ENCODE peak calls at places on chromosomes 7 and 10, in seven cellular contexts. L is lung microvascular endothelial cell; P is OCI-LY7; V is effector CD4-positive, alpha-beta T cell; Q is AG08396; M is non-pigmented ciliary epithelial cell; E is activated T-cell treated with anti-CD3 and anti-CD28 coated beads, Interleukin-2, amount 50 U/mL, for 24 hours. H is an unnamed sample.
A peak's percentile ranks its signal among the peaks of the same experiment; 100 is the strongest.

GRCh38 chr7:43138710-43139601 is 26.5 kb downstream of the HECW1 start:
- DNase-seq in P (no peak), E (no peak), V (no peak), Q (no peak), L (no peak), M (peak; percentile 23), H (no peak)

GRCh38 chr10:47401874-47402645 is 18.0 kb upstream of the ZNF488 start:
- DNase-seq in Q (no peak), P (no peak), L (no peak), M (no peak), E (no peak), V (no peak), H (no peak)

GRCh38 chr7:143279186-143280098 is 5.3 kb upstream of the TMEM139 start:
- DNase-seq in V (no peak), M (no peak), E (no peak), Q (peak; percentile 61), L (peak; percentile 85), P (no peak), H (no peak)

GRCh38 chr7:30924624-30925023 is 13.0 kb downstream of the AQP1 start:
- DNase-seq in V (no peak), E (no peak), L (no peak), Q (no peak), M (no peak), P (no peak), H (no peak)

GRCh38 chr10:114681542-114681941 is 23.5 kb upstream of the ABLIM1 start:
- DNase-seq in V (no peak), M (no peak), P (no peak), Q (no peak), E (no peak), L (peak; percentile 55), H (no peak)

GRCh38 chr10:33237736-33238624 is 96.5 kb downstream of the NRP1 start:
- DNase-seq in V (no peak), E (no peak), P (no peak), M (peak; percentile 98), L (peak; percentile 73), Q (peak; percentile 82), H (no peak)

GRCh38 chr10:4383683-4384082 is 442.3 kb upstream of the AKR1E2 start:
- DNase-seq in V (no peak), L (peak; percentile 25), P (no peak), E (no peak), M (no peak), Q (peak; percentile 7), H (no peak)

GRCh38 chr7:2572101-2572842 is 13.5 kb downstream of the IQCE start:
- DNase-seq in M (no peak), Q (no peak), E (no peak), V (no peak), L (peak; percentile 72), P (no peak), H (no peak)

GRCh38 chr7:17773289-17773626 is 167.0 kb downstream of the SNX13 start:
- DNase-seq in L (peak; percentile 4), M (peak; percentile 78), P (no peak), E (no peak), V (no peak), Q (peak; percentile 63), H (no peak)

GRCh38 chr10:48466611-48467240 is 138.1 kb downstream of the ARHGAP22 start:
- DNase-seq in V (no peak), L (no peak), E (peak; percentile 3), Q (no peak), M (no peak), P (no peak), H (no peak)

GRCh38 chr7:122616951-122617350 is 82.0 kb downstream of the RNF133 start:
- DNase-seq in Q (no peak), P (no peak), M (no peak), E (no peak), L (peak; percentile 42), V (no peak), H (no peak)

GRCh38 chr10:46282460-46283216 is 4.2 kb upstream of the ANTXRL start:
- DNase-seq in V (peak; percentile 48), L (peak; percentile 36), P (no peak), M (no peak), Q (peak; percentile 94), E (peak; percentile 76), H (peak; percentile 66)

GRCh38 chr10:97196213-97197029 is 10.7 kb upstream of the SLIT1 start:
- DNase-seq in M (peak; percentile 10), Q (peak; percentile 77), L (peak; percentile 53), V (peak; percentile 53), P (peak; percentile 92), E (peak; percentile 76), H (peak; percentile 58)

GRCh38 chr7:98250789-98251188 is 1.2 kb downstream of the TECPR1 start:
- DNase-seq in Q (peak; percentile 7), L (peak; percentile 59), V (peak; percentile 40), E (peak; percentile 54), P (peak; percentile 78), M (no peak), H (peak; percentile 35)

GRCh38 chr7:79063019-79063698 is 390.3 kb downstream of the MAGI2 start:
- DNase-seq in E (no peak), P (no peak), V (no peak), M (no peak), L (no peak), Q (peak; percentile 8), H (no peak)

GRCh38 chr10:130707389-130707979 is 571.3 kb downstream of the GLRX3 start:
- DNase-seq in Q (no peak), V (no peak), P (no peak), L (no peak), E (no peak), M (no peak), H (no peak)

GRCh38 chr7:55019329-55019690 is 493 bp downstream of the EGFR start:
- DNase-seq in L (peak; percentile 58), Q (peak; percentile 75), V (no peak), M (no peak), P (no peak), E (no peak), H (no peak)

GRCh38 chr10:17502788-17503187 is 48.4 kb upstream of the ST8SIA6 start:
- DNase-seq in L (no peak), E (no peak), P (no peak), Q (no peak), V (no peak), M (no peak), H (peak; percentile 30)

GRCh38 chr7:28550580-28551205 is 138.4 kb downstream of the CREB5 start:
- DNase-seq in P (no peak), M (no peak), Q (no peak), V (no peak), L (no peak), E (no peak), H (no peak)

GRCh38 chr10:100518761-100519241 is 860 bp downstream of the SEC31B start:
- DNase-seq in E (peak; percentile 63), M (no peak), L (peak; percentile 66), Q (peak; percentile 74), V (peak; percentile 53), P (peak; percentile 51), H (peak; percentile 40)

GRCh38 chr10:29555091-29555745 is 79.6 kb downstream of the SVIL start:
- DNase-seq in E (no peak), P (no peak), L (peak; percentile 9), V (no peak), M (no peak), Q (no peak), H (no peak)

GRCh38 chr10:70598857-70599295 is 3.7 kb downstream of the PRF1 start:
- DNase-seq in Q (no peak), P (no peak), V (no peak), E (no peak), L (no peak), M (no peak), H (no peak)

GRCh38 chr10:104584541-104584940 is 56.5 kb upstream of the SORCS3 start:
- DNase-seq in V (no peak), M (no peak), L (no peak), E (no peak), P (no peak), Q (no peak), H (no peak)

GRCh38 chr10:31034041-31034918 is 2.6 kb upstream of the ZNF438 start:
- DNase-seq in M (peak; percentile 96), L (peak; percentile 61), E (no peak), P (no peak), Q (peak; percentile 68), V (no peak), H (no peak)

GRCh38 chr7:91109200-91109599 is 155.0 kb upstream of the FZD1 start:
- DNase-seq in M (no peak), Q (no peak), E (no peak), V (no peak), L (no peak), P (no peak), H (no peak)

GRCh38 chr7:13032524-13032923 is 345.1 kb downstream of the ARL4A start:
- DNase-seq in E (no peak), P (no peak), L (no peak), M (no peak), V (no peak), Q (no peak), H (no peak)

GRCh38 chr7:158064631-158065030 is 523.0 kb downstream of the PTPRN2 start:
- DNase-seq in Q (no peak), L (no peak), E (no peak), P (no peak), V (no peak), M (no peak), H (no peak)

GRCh38 chr10:75350791-75351190 is 50.8 kb downstream of the ZNF503 start:
- DNase-seq in V (no peak), Q (peak; percentile 49), P (no peak), M (peak; percentile 19), L (no peak), E (no peak), H (no peak)

GRCh38 chr10:71966046-71967004 is 2.1 kb downstream of the CHST3 start:
- DNase-seq in V (no peak), E (no peak), L (no peak), P (no peak), Q (peak; percentile 72), M (no peak), H (no peak)

GRCh38 chr7:135160098-135160857 is 10.2 kb downstream of the CYREN start:
- DNase-seq in M (no peak), L (peak; percentile 85), V (no peak), Q (no peak), P (peak; percentile 29), E (no peak), H (no peak)

GRCh38 chr7:148782757-148783456 is 84.2 kb downstream of the CUL1 start:
- DNase-seq in P (no peak), V (no peak), M (no peak), E (no peak), L (no peak), Q (no peak), H (no peak)

GRCh38 chr7:16646427-16647081 is 573 bp downstream of the BZW2 start:
- DNase-seq in E (no peak), Q (peak; percentile 24), M (no peak), L (peak; percentile 17), V (no peak), P (peak; percentile 55), H (no peak)